ENCODE peak calls at places on chromosome 21, in six cellular contexts. One of them, this sample, is unnamed. For H3K27me3, the result is how much of the 10 kb centered on the place peaks cover.

GRCh38 chr21:31735518-31735992 is 3.6 kb upstream of the SCAF4 start:
- DNase-seq in AG04450: no peak
- DNase-seq in aorta: no peak
- DNase-seq in left lung: no peak
- DNase-seq in CD4-positive, alpha-beta memory T cell: no peak
- DNase-seq in H7: no peak
- DNase-seq in this sample: no peak

GRCh38 chr21:30463713-30464112 is 16.5 kb downstream of the KRTAP19-1 start:
- DNase-seq in aorta: no peak
- DNase-seq in AG04450: no peak
- DNase-seq in CD4-positive, alpha-beta memory T cell: no peak
- DNase-seq in left lung: no peak
- DNase-seq in H7: peak
- DNase-seq in this sample: no peak

GRCh38 chr21:39006653-39007417 is 176.4 kb downstream of the PSMG1 start:
- DNase-seq in left lung: no peak
- DNase-seq in AG04450: no peak
- DNase-seq in CD4-positive, alpha-beta memory T cell: no peak
- DNase-seq in aorta: peak
- DNase-seq in H7: peak
- DNase-seq in this sample: no peak

GRCh38 chr21:42969193-42969600 is 5.2 kb upstream of the PKNOX1 start:
- DNase-seq in left lung: no peak
- DNase-seq in H7: peak
- DNase-seq in AG04450: no peak
- DNase-seq in CD4-positive, alpha-beta memory T cell: no peak
- DNase-seq in aorta: no peak
- DNase-seq in this sample: no peak

GRCh38 chr21:21712761-21713558 is 714.8 kb downstream of the NCAM2 start:
- DNase-seq in CD4-positive, alpha-beta memory T cell: no peak
- DNase-seq in left lung: no peak
- DNase-seq in H7: no peak
- DNase-seq in aorta: no peak
- DNase-seq in AG04450: no peak
- DNase-seq in this sample: no peak

GRCh38 chr21:42164064-42164789 is 54.7 kb upstream of the ABCG1 start:
- DNase-seq in AG04450: no peak
- DNase-seq in CD4-positive, alpha-beta memory T cell: peak
- DNase-seq in H7: peak
- DNase-seq in aorta: no peak
- DNase-seq in left lung: no peak
- DNase-seq in this sample: peak

GRCh38 chr21:32569261-32570230 is 15.8 kb downstream of the TCP10L start:
- DNase-seq in AG04450: peak
- DNase-seq in aorta: peak
- DNase-seq in CD4-positive, alpha-beta memory T cell: peak
- DNase-seq in left lung: peak
- DNase-seq in H7: peak
- DNase-seq in this sample: peak

GRCh38 chr21:26794597-26795397 is 50.4 kb downstream of the ADAMTS1 start:
- DNase-seq in AG04450: no peak
- DNase-seq in left lung: no peak
- DNase-seq in H7: no peak
- DNase-seq in CD4-positive, alpha-beta memory T cell: no peak
- DNase-seq in aorta: no peak
- DNase-seq in this sample: no peak

GRCh38 chr21:42503711-42504110 is 7.7 kb upstream of the RSPH1 start:
- DNase-seq in aorta: no peak
- DNase-seq in CD4-positive, alpha-beta memory T cell: no peak
- DNase-seq in left lung: no peak
- DNase-seq in AG04450: no peak
- DNase-seq in H7: no peak
- DNase-seq in this sample: no peak

GRCh38 chr21:20996421-20997307 is 1.5 kb upstream of the NCAM2 start:
- DNase-seq in aorta: no peak
- DNase-seq in left lung: peak
- DNase-seq in H7: peak
- DNase-seq in AG04450: no peak
- DNase-seq in CD4-positive, alpha-beta memory T cell: no peak
- DNase-seq in this sample: no peak

GRCh38 chr21:29105218-29105617 is 25.2 kb upstream of the MAP3K7CL start:
- DNase-seq in CD4-positive, alpha-beta memory T cell: no peak
- DNase-seq in H7: no peak
- DNase-seq in aorta: no peak
- DNase-seq in left lung: no peak
- DNase-seq in AG04450: no peak
- DNase-seq in this sample: no peak

GRCh38 chr21:15062566-15062965 is 2.2 kb downstream of the NRIP1 start:
- DNase-seq in left lung: no peak
- DNase-seq in H7: no peak
- DNase-seq in aorta: no peak
- DNase-seq in AG04450: no peak
- DNase-seq in CD4-positive, alpha-beta memory T cell: peak
- DNase-seq in this sample: no peak

GRCh38 chr21:15272171-15272570 is 207.4 kb upstream of the NRIP1 start:
- DNase-seq in left lung: no peak
- DNase-seq in H7: no peak
- DNase-seq in CD4-positive, alpha-beta memory T cell: no peak
- DNase-seq in aorta: no peak
- DNase-seq in AG04450: no peak
- DNase-seq in this sample: no peak

GRCh38 chr21:15211491-15212133 is 146.8 kb upstream of the NRIP1 start:
- DNase-seq in aorta: no peak
- DNase-seq in CD4-positive, alpha-beta memory T cell: no peak
- DNase-seq in H7: no peak
- DNase-seq in left lung: no peak
- DNase-seq in AG04450: no peak
- DNase-seq in this sample: no peak

GRCh38 chr21:31557421-31557955 is 102.0 kb upstream of the SOD1 start:
- DNase-seq in left lung: no peak
- DNase-seq in H7: no peak
- DNase-seq in AG04450: no peak
- DNase-seq in aorta: peak
- DNase-seq in CD4-positive, alpha-beta memory T cell: peak
- DNase-seq in this sample: no peak

GRCh38 chr21:39483917-39484316 is 32.1 kb downstream of the SH3BGR start:
- DNase-seq in H7: no peak
- DNase-seq in AG04450: no peak
- DNase-seq in aorta: no peak
- DNase-seq in CD4-positive, alpha-beta memory T cell: no peak
- DNase-seq in left lung: no peak
- DNase-seq in this sample: no peak

GRCh38 chr21:41750532-41751151 is 16.2 kb downstream of the RIPK4 start:
- DNase-seq in aorta: peak
- DNase-seq in AG04450: no peak
- DNase-seq in left lung: no peak
- DNase-seq in H7: no peak
- DNase-seq in CD4-positive, alpha-beta memory T cell: no peak
- DNase-seq in this sample: no peak

GRCh38 chr21:43921602-43921978 is 56.6 kb downstream of the AGPAT3 start:
- DNase-seq in CD4-positive, alpha-beta memory T cell: peak
- DNase-seq in aorta: peak
- DNase-seq in AG04450: no peak
- DNase-seq in H7: no peak
- DNase-seq in left lung: peak
- DNase-seq in this sample: no peak

GRCh38 chr21:27425574-27425973 is 458.7 kb upstream of the ADAMTS5 start:
- DNase-seq in aorta: no peak
- DNase-seq in H7: no peak
- DNase-seq in CD4-positive, alpha-beta memory T cell: no peak
- DNase-seq in left lung: no peak
- DNase-seq in AG04450: peak
- DNase-seq in this sample: no peak

GRCh38 chr21:18289876-18290275 is 45.2 kb downstream of the CHODL start:
- DNase-seq in AG04450: no peak
- DNase-seq in left lung: no peak
- DNase-seq in CD4-positive, alpha-beta memory T cell: no peak
- DNase-seq in aorta: no peak
- DNase-seq in H7: no peak
- DNase-seq in this sample: no peak

GRCh38 chr21:31780944-31781343 is 49.0 kb upstream of the SCAF4 start:
- DNase-seq in CD4-positive, alpha-beta memory T cell: no peak
- DNase-seq in H7: no peak
- DNase-seq in AG04450: no peak
- DNase-seq in left lung: no peak
- DNase-seq in aorta: no peak
- DNase-seq in this sample: no peak

GRCh38 chr21:26351661-26352060 is 181.1 kb upstream of the APP start:
- DNase-seq in H7: no peak
- DNase-seq in left lung: no peak
- DNase-seq in CD4-positive, alpha-beta memory T cell: no peak
- DNase-seq in AG04450: no peak
- DNase-seq in aorta: no peak
- DNase-seq in this sample: no peak

DNA sequence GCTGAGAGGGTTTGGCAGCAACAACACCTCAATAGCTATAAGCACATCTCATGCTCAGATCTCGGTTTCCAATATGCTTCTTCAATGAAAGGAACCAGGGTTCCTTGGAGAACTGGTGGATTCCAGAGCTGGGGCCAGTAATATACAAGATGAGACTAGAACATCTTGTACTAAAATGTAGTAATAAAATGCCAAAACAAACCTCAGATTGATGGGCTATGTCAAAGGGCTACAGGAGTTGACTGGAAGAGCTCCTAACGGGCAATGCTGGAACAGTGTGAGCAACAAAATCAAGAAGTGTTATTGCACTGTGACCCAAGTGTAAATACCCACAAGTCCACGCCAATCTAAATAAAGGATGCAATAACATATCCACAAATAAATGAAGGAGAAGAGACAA is 26.1 kb upstream of the SLC19A1 start:
- DNase-seq in H7: no peak
- DNase-seq in AG04450: no peak
- DNase-seq in aorta: no peak
- DNase-seq in left lung: no peak
- DNase-seq in CD4-positive, alpha-beta memory T cell: no peak
- DNase-seq in this sample: no peak
- H3K27me3 ChIP-seq in H7: under half
- H3K27me3 ChIP-seq in AG04450: under half
- H3K27me3 ChIP-seq in aorta: under half
- H3K27me3 ChIP-seq in left lung: under half
- H3K27me3 ChIP-seq in CD4-positive, alpha-beta memory T cell: under half
- H3K27me3 ChIP-seq in this sample: under half

GRCh38 chr21:34814529-34814951 is 145.7 kb downstream of the CLIC6 start:
- DNase-seq in left lung: no peak
- DNase-seq in CD4-positive, alpha-beta memory T cell: no peak
- DNase-seq in AG04450: no peak
- DNase-seq in H7: no peak
- DNase-seq in aorta: no peak
- DNase-seq in this sample: no peak
- H3K27me3 ChIP-seq in left lung: under half
- H3K27me3 ChIP-seq in CD4-positive, alpha-beta memory T cell: under half
- H3K27me3 ChIP-seq in AG04450: under half
- H3K27me3 ChIP-seq in H7: under half
- H3K27me3 ChIP-seq in aorta: under half
- H3K27me3 ChIP-seq in this sample: under half

DNA sequence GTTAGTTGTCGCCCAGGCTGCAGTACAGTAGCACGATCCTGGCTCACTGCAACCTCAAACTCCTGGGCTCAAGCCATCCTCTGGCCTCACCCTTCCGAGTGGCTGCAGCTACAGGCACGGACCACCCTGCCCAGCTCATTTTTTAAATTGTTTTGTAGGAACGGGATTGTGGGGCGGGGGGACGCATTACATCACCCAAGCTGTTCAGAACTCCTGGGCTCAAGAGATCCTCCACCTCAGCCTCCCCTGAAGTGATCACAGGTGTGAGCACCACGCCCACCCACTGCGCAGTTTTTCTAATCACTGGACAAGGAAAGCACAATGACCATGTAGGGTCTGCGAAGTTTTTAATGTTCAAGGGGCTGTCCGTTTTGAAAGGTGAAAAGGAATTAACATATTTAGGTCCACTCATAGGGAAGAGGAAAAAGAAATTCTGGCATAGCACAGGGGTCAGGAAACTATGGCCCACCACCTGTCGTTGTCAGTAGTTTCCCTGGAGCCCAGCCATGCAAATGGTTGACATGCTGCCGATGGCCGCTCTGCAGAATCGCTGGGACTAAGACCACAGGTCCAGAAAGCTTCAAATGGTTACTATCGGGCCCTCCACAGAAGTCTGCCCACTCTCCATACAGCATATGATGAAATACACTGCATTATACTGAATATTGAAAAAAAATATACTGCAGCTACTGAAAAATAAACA is 26.0 kb downstream of the SETD4 start:
- DNase-seq in AG04450: no peak
- DNase-seq in left lung: no peak
- DNase-seq in CD4-positive, alpha-beta memory T cell: no peak
- DNase-seq in aorta: no peak
- DNase-seq in H7: no peak
- DNase-seq in this sample: no peak
- H3K27me3 ChIP-seq in AG04450: under half
- H3K27me3 ChIP-seq in left lung: under half
- H3K27me3 ChIP-seq in CD4-positive, alpha-beta memory T cell: under half
- H3K27me3 ChIP-seq in aorta: under half
- H3K27me3 ChIP-seq in H7: under half
- H3K27me3 ChIP-seq in this sample: under half

GRCh38 chr21:16707274-16707673 is 805.6 kb upstream of the CXADR start:
- DNase-seq in AG04450: no peak
- DNase-seq in aorta: no peak
- DNase-seq in CD4-positive, alpha-beta memory T cell: no peak
- DNase-seq in H7: no peak
- DNase-seq in left lung: no peak
- DNase-seq in this sample: no peak
- H3K27me3 ChIP-seq in AG04450: under half
- H3K27me3 ChIP-seq in aorta: under half
- H3K27me3 ChIP-seq in CD4-positive, alpha-beta memory T cell: under half
- H3K27me3 ChIP-seq in H7: under half
- H3K27me3 ChIP-seq in left lung: under half
- H3K27me3 ChIP-seq in this sample: under half

GRCh38 chr21:37375866-37376574 is 9.4 kb downstream of the DYRK1A start:
- DNase-seq in H7: no peak
- DNase-seq in left lung: no peak
- DNase-seq in AG04450: no peak
- DNase-seq in CD4-positive, alpha-beta memory T cell: no peak
- DNase-seq in aorta: no peak
- DNase-seq in this sample: no peak
- H3K27me3 ChIP-seq in H7: under half
- H3K27me3 ChIP-seq in left lung: under half
- H3K27me3 ChIP-seq in AG04450: under half
- H3K27me3 ChIP-seq in CD4-positive, alpha-beta memory T cell: under half
- H3K27me3 ChIP-seq in aorta: under half
- H3K27me3 ChIP-seq in this sample: under half